ENCODE peak calls at places on chromosomes 16 and 17, in seven cellular contexts. S is hepatic stellate cell; Y is brain pericyte; U is T-helper 9 cell; E is brain microvascular endothelial cell; V is H4; Z is stimulated activated CD8-positive, alpha-beta memory T cell treated with anti-CD3 and anti-CD28 coated beads, Interleukin-15, amount 100 ng/mL, for 48 hours. O is an unnamed sample.

GRCh38 chr16:83532634-83533033 is 275.1 kb upstream of the HSBP1 start:
- DNase-seq in S (no peak), Y (no peak), U (no peak), E (no peak), V (no peak), Z (no peak), O (no peak)

GRCh38 chr17:70913086-70913485 is 743.8 kb downstream of the KCNJ2 start:
- DNase-seq in S (no peak), Y (peak; percentile 39), U (no peak), E (no peak), V (no peak), Z (no peak), O (no peak)

GRCh38 chr17:70123193-70123592 is 46.1 kb upstream of the KCNJ2 start:
- DNase-seq in S (no peak), Y (no peak), U (no peak), E (no peak), V (no peak), Z (no peak), O (no peak)

GRCh38 chr16:52577130-52577706 is 30.3 kb upstream of the TOX3 start:
- DNase-seq in S (no peak), Y (no peak), U (no peak), E (no peak), V (no peak), Z (no peak), O (no peak)

GRCh38 chr17:28706471-28707338 is 5.0 kb downstream of the PROCA1 start:
- DNase-seq in S (no peak), Y (no peak), U (no peak), E (no peak), V (no peak), Z (no peak), O (no peak)

GRCh38 chr16:71623597-71623996 is 2.4 kb upstream of the MARVELD3 start:
- DNase-seq in S (no peak), Y (no peak), U (no peak), E (no peak), V (no peak), Z (no peak), O (no peak)

GRCh38 chr16:29317269-29317668 is 89.2 kb downstream of the NPIPB11 start:
- DNase-seq in S (no peak), Y (no peak), U (no peak), E (no peak), V (no peak), Z (no peak), O (no peak)

GRCh38 chr17:46191332-46192210 is 1.7 kb downstream of the KANSL1 start:
- DNase-seq in S (peak; percentile 67), Y (no peak), U (no peak), E (no peak), V (peak; percentile 35), Z (no peak), O (peak; percentile 17)

GRCh38 chr17:80504671-80505413 is 28.4 kb upstream of the NPTX1 start:
- DNase-seq in S (peak; percentile 90), Y (peak; percentile 30), U (no peak), E (peak; percentile 96), V (no peak), Z (no peak), O (no peak)

GRCh38 chr17:51630101-51630671 is 369.8 kb downstream of the UTP18 start:
- DNase-seq in S (no peak), Y (no peak), U (no peak), E (no peak), V (no peak), Z (no peak), O (no peak)

GRCh38 chr17:75557852-75558665 is 29.5 kb upstream of the MYO15B start:
- DNase-seq in S (no peak), Y (no peak), U (no peak), E (no peak), V (no peak), Z (no peak), O (no peak)

GRCh38 chr16:1537763-1538289 is 4.4 kb downstream of the TMEM204 start:
- DNase-seq in S (no peak), Y (no peak), U (no peak), E (no peak), V (no peak), Z (no peak), O (no peak)

GRCh38 chr17:79616801-79617200 is 6.0 kb upstream of the RBFOX3 start:
- DNase-seq in S (no peak), Y (no peak), U (no peak), E (no peak), V (no peak), Z (no peak), O (no peak)

GRCh38 chr17:29401237-29401636 is 11.1 kb downstream of the TAOK1 start:
- DNase-seq in S (no peak), Y (no peak), U (no peak), E (no peak), V (no peak), Z (no peak), O (no peak)

GRCh38 chr16:83356266-83356665 is 451.5 kb upstream of the HSBP1 start:
- DNase-seq in S (peak; percentile 43), Y (no peak), U (no peak), E (peak; percentile 60), V (peak; percentile 58), Z (no peak), O (no peak)

GRCh38 chr17:19830061-19830460 is 37.7 kb downstream of the ULK2 start:
- DNase-seq in S (no peak), Y (no peak), U (no peak), E (no peak), V (no peak), Z (no peak), O (no peak)

GRCh38 chr16:72198021-72198420 is 26.1 kb upstream of the PMFBP1 start:
- DNase-seq in S (peak; percentile 57), Y (peak; percentile 66), U (no peak), E (peak; percentile 96), V (peak; percentile 10), Z (no peak), O (no peak)

GRCh38 chr17:28331891-28332420 is 3.3 kb downstream of the IFT20 start:
- DNase-seq in S (no peak), Y (no peak), U (no peak), E (no peak), V (no peak), Z (no peak), O (no peak)

GRCh38 chr16:51391798-51392511 is 240.9 kb upstream of the SALL1 start:
- DNase-seq in S (no peak), Y (no peak), U (no peak), E (no peak), V (no peak), Z (no peak), O (no peak)

GRCh38 chr16:87895641-87896141 is 26.4 kb upstream of the SLC7A5 start:
- DNase-seq in S (no peak), Y (no peak), U (peak; percentile 34), E (peak; percentile 59), V (no peak), Z (peak; percentile 81), O (peak; percentile 84)

GRCh38 chr17:39651908-39652634 is 13.1 kb upstream of the TCAP start:
- DNase-seq in S (no peak), Y (no peak), U (no peak), E (no peak), V (no peak), Z (no peak), O (no peak)

GRCh38 chr16:31224092-31224955 is 7.4 kb upstream of the PYDC1 start:
- DNase-seq in S (no peak), Y (no peak), U (no peak), E (no peak), V (no peak), Z (no peak), O (no peak)

GRCh38 chr16:4375717-4376116 is 4.1 kb downstream of the VASN start:
- DNase-seq in S (peak; percentile 69), Y (no peak), U (no peak), E (no peak), V (no peak), Z (no peak), O (no peak)

GRCh38 chr17:74182041-74182783 is 21.3 kb upstream of the RPL38 start:
- DNase-seq in S (no peak), Y (no peak), U (no peak), E (no peak), V (no peak), Z (no peak), O (no peak)

GRCh38 chr16:28491970-28492474 is at the start of gene CLN3:
- DNase-seq in S (peak; percentile 98), Y (peak; percentile 89), U (peak; percentile 72), E (peak; percentile 92), V (peak; percentile 95), Z (peak; percentile 81), O (peak; percentile 88)

GRCh38 chr17:40841246-40841645 is 18.8 kb upstream of the KRT10 start:
- DNase-seq in S (no peak), Y (no peak), U (no peak), E (no peak), V (no peak), Z (no peak), O (no peak)

GRCh38 chr17:75457047-75457654 is 716 bp downstream of the TMEM94 start:
- DNase-seq in S (peak; percentile 49), Y (no peak), U (peak; percentile 2), E (no peak), V (no peak), Z (no peak), O (no peak)

GRCh38 chr17:55580596-55581133 is 69.4 kb upstream of the SMIM36 start:
- DNase-seq in S (no peak), Y (no peak), U (no peak), E (no peak), V (no peak), Z (no peak), O (no peak)